ENCODE peak calls at places on chromosomes 7 and 10, in four cellular contexts. Z is A549, Y is left ventricle myocardium inferior, L is endothelial cell. G is an unnamed sample.

GRCh38 chr7:79968249-79968648 is 166.4 kb upstream of the GNAI1 start:
- DNase-seq in L (no peak), Z (no peak), Y (no peak), G (no peak)

GRCh38 chr10:110353244-110354119 is 48.8 kb upstream of the SMNDC1 start:
- DNase-seq in Z (peak), L (no peak), Y (no peak), G (no peak)

GRCh38 chr7:25953859-25954258 is 198.1 kb upstream of the NFE2L3 start:
- DNase-seq in L (no peak), Z (no peak), Y (no peak), G (no peak)

GRCh38 chr10:107544706-107545520 is 380.4 kb upstream of the SORCS1 start:
- DNase-seq in L (no peak), Z (no peak), Y (no peak), G (no peak)

GRCh38 chr10:131035779-131036178 is 275.7 kb downstream of the TCERG1L start:
- DNase-seq in L (no peak), Z (no peak), Y (no peak), G (no peak)

GRCh38 chr7:42972703-42973500 is 40.7 kb downstream of the MRPL32 start:
- DNase-seq in Y (no peak), Z (peak), L (no peak), G (no peak)

GRCh38 chr10:28985137-28985885 is 303.6 kb upstream of the LYZL1 start:
- DNase-seq in L (no peak), Z (no peak), Y (no peak), G (no peak)

GRCh38 chr10:99457808-99458207 is 27.4 kb upstream of the GOT1 start:
- DNase-seq in Z (no peak), L (no peak), Y (no peak), G (no peak)

GRCh38 chr7:78642751-78643150 is 810.7 kb downstream of the MAGI2 start:
- DNase-seq in Z (no peak), L (no peak), Y (no peak), G (no peak)

GRCh38 chr10:17460732-17461131 is 6.3 kb upstream of the ST8SIA6 start:
- DNase-seq in Y (no peak), L (no peak), Z (no peak), G (no peak)

GRCh38 chr10:97318772-97319651 is at the start of gene FRAT1:
- DNase-seq in L (peak), Z (peak), Y (peak), G (peak)

GRCh38 chr10:1187855-1188555 is 131.8 kb downstream of the WDR37 start:
- DNase-seq in Y (no peak), Z (no peak), L (no peak), G (no peak)

GRCh38 chr7:23349484-23350157 is 50.5 kb downstream of the MALSU1 start:
- DNase-seq in Z (no peak), Y (no peak), L (no peak), G (no peak)

GRCh38 chr10:79320785-79321493 is 26.3 kb upstream of the PPIF start:
- DNase-seq in Z (peak), L (no peak), Y (no peak), G (no peak)

GRCh38 chr7:151008511-151009323 is 15.6 kb downstream of the ATG9B start:
- DNase-seq in Z (peak), L (peak), Y (peak), G (peak)

GRCh38 chr10:50152792-50153272 is 85.1 kb downstream of the WASHC2A start:
- DNase-seq in L (peak), Z (no peak), Y (peak), G (no peak)

GRCh38 chr10:132886211-132887099 is 55.9 kb downstream of the CFAP46 start:
- DNase-seq in L (no peak), Y (no peak), Z (peak), G (no peak)

GRCh38 chr7:90708841-90709317 is 112.8 kb downstream of the CDK14 start:
- DNase-seq in Z (no peak), Y (no peak), L (peak), G (peak)

GRCh38 chr10:96613565-96613964 is 26.8 kb upstream of the TM9SF3 start:
- DNase-seq in Z (no peak), Y (no peak), L (no peak), G (no peak)

GRCh38 chr10:110989016-110989415 is 69.6 kb downstream of the SHOC2 start:
- DNase-seq in Z (no peak), Y (no peak), L (no peak), G (no peak)

GRCh38 chr10:104327745-104328635 is 10.3 kb downstream of the ITPRIP start:
- DNase-seq in Z (no peak), L (peak), Y (no peak), G (peak)

GRCh38 chr7:83677180-83677866 is 28.4 kb upstream of the SEMA3E start:
- DNase-seq in Z (peak), L (no peak), Y (no peak), G (no peak)

GRCh38 chr10:3140280-3140679 is 32.3 kb downstream of the PITRM1 start:
- DNase-seq in Y (no peak), L (no peak), Z (no peak), G (no peak)

GRCh38 chr7:94823952-94824351 is 83.4 kb upstream of the PPP1R9A start:
- DNase-seq in Z (peak), L (no peak), Y (no peak), G (no peak)

GRCh38 chr10:132637477-132638129 is 100.0 kb downstream of the INPP5A start:
- DNase-seq in L (peak), Y (peak), Z (peak), G (peak)

GRCh38 chr10:26909753-26910152 is 49.0 kb upstream of the ABI1 start:
- DNase-seq in Z (no peak), Y (no peak), L (no peak), G (no peak)

GRCh38 chr7:37942934-37943610 is 22.6 kb downstream of the EPDR1 start:
- DNase-seq in L (peak), Y (peak), Z (peak), G (no peak)

GRCh38 chr10:29479081-29479917 is 155.5 kb downstream of the SVIL start:
- DNase-seq in L (no peak), Z (no peak), Y (no peak), G (peak)

GRCh38 chr10:30373596-30374327 is 24.7 kb upstream of the MTPAP start:
- DNase-seq in L (no peak), Z (no peak), Y (no peak), G (peak)

GRCh38 chr7:47326808-47327207 is 255.1 kb downstream of the TNS3 start:
- DNase-seq in Y (peak), L (no peak), Z (no peak), G (no peak)

GRCh38 chr7:100623951-100624824 is 11.8 kb downstream of the MOSPD3 start:
- DNase-seq in L (no peak), Y (no peak), Z (no peak), G (no peak)

GRCh38 chr10:51035344-51035743 is 38.9 kb upstream of the PRKG1 start:
- DNase-seq in L (no peak), Y (no peak), Z (no peak), G (no peak)

GRCh38 chr7:20541615-20542349 is 73.7 kb upstream of the ABCB5 start:
- DNase-seq in Y (no peak), L (no peak), Z (no peak), G (no peak)

GRCh38 chr7:64951250-64951848 is 39.5 kb downstream of the ZNF117 start:
- DNase-seq in L (no peak), Z (peak), Y (no peak), G (no peak)

DNA sequence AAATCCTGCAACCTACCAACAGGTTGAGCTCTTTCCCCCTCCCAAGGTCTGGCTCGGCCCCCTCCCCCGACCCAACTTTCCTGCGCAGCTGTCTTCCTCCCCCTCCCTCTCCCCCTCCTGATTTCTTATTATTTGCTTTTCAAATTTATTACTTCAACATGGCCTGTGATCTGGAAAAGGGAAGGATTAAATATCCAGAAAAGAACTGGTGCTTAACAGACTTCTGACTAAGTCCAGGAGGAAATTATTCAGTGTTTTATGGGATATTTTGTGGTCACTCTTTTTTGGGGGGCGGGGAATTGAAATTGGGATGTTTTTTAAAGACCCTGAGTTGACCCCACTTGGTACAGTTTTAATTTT is 2.5 kb downstream of the ARID5B start:
- DNase-seq in Y (no peak), L (no peak), Z (no peak), G (no peak)
- TF ChIP-seq CTCF in Y (no peak), L (no peak), Z (no peak), G (no peak)

DNA sequence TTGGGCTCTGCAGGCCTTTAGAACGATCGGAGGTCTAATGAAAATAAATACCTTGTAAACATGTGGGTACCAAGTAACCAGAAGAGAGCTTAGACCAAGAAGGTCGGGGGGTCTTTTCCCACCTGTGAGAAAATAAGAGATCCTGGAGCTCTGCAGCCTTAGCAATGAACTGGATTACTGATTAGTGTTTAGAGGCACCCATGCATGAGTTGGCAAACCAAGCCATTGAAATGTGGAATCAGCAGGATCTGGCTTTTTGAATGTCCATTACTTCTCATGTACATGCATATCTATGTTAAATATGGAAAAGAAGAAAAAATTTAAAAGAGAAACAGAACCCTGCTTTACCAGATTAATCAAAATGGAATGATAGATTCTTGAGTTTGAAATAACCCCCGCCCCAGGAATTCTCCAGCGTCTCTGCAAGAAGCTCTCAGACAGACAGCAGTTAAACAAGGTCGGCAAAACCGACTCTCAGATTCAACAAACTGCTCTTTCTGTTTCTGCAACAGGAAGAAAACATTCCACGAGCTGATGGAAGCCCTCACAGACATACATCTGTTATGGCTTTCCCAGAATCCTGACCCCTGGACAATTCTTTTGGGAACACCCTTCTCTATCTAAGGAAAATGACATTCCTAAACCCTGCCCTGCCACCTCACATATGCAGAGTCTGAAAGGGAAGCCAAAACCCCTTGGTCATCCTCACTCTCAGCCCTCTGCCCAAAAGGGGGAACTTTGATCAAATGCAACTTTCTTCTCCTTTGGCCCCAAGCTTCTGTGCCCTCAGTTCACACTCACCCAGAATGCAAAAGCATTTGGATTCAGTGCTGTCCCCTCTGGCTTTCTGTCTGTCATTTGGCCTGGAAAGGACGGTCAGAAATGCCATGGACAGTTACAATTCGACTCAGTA is 78.7 kb upstream of the EN2 start:
- DNase-seq in Y (no peak), L (no peak), Z (no peak), G (no peak)
- TF ChIP-seq CTCF in Y (no peak), L (no peak), Z (no peak), G (no peak)

DNA sequence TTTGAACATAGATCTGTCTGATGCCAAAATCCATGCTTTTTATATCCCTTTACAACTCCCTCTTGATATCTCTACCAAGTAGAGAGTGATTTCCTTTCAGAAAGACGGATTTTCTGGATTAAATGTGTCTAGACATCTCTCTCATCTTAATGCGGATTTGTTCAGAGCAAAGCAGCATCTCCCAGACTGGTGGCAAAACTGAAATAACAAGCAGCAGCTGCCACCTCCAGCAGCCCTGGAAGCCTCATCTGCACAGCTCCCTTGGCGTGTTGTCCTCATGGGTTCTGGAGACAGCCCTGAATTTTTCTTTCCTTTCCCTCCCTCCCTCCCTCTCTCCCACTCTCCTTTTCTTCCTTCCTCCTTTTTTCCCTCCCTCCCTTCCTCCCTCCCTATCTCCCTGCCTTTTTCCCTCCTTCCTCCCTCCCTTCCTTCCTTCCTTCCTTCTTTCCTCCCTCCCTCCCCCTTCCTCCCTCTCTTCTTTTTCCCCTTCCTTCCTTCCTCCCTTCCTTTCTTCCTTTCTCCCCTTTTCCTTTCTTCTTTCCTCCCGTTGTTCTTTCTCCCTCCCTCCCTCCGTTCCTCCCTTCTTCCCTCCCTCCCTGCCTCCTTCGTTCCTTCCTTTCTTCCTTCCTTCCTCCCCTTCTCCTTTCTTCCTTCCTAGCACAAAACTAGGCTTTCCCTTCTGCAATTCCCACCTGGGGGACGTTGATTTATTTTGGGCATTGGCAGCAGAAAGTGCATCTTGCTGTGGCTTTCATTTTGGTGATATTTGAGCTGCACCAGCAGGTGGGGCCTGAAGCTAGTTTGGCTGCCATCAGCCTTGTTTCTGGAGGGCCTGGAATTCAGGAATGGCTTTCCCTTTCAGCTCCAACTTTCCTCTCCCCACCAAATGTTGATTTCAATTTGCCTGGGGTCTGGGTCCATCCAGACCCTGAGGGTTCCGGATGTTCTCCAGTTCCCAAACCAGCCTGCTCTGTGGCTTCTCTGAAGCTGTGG is 640.0 kb downstream of the TYW1 start:
- DNase-seq in Z (no peak), L (no peak), Y (no peak), G (no peak)
- TF ChIP-seq CTCF in Z (peak), L (no peak), Y (no peak), G (no peak)

GRCh38 chr7:53350241-53350640 is 314.8 kb downstream of the POM121L12 start:
- DNase-seq in L (peak), Y (no peak), Z (no peak), G (peak)
- TF ChIP-seq CTCF in L (peak), Y (peak), Z (no peak), G (peak)